ENCODE peak calls at places on chromosomes 13 and 19, in five cellular contexts. One of them, this sample, is unnamed.

GRCh38 chr19:55082023-55082851 is 6.6 kb downstream of the EPS8L1 start:
- DNase-seq in esophagus muscularis mucosa: no peak
- DNase-seq in tibial artery: no peak
- DNase-seq in mesothelial cell of epicardium: no peak
- DNase-seq in CD8-positive, alpha-beta T cell: peak
- DNase-seq in this sample: no peak

GRCh38 chr19:2636897-2637683 is 65.4 kb downstream of the GNG7 start:
- DNase-seq in mesothelial cell of epicardium: peak
- DNase-seq in CD8-positive, alpha-beta T cell: peak
- DNase-seq in tibial artery: no peak
- DNase-seq in esophagus muscularis mucosa: no peak
- DNase-seq in this sample: peak

GRCh38 chr13:49669735-49670309 is 21.5 kb downstream of the EBPL start:
- DNase-seq in esophagus muscularis mucosa: no peak
- DNase-seq in CD8-positive, alpha-beta T cell: peak
- DNase-seq in mesothelial cell of epicardium: peak
- DNase-seq in tibial artery: no peak
- DNase-seq in this sample: no peak

GRCh38 chr13:94677799-94678198 is 34.5 kb downstream of the SOX21 start:
- DNase-seq in tibial artery: no peak
- DNase-seq in CD8-positive, alpha-beta T cell: no peak
- DNase-seq in mesothelial cell of epicardium: no peak
- DNase-seq in esophagus muscularis mucosa: no peak
- DNase-seq in this sample: no peak

GRCh38 chr13:36919833-36920611 is at the start of gene SMAD9:
- DNase-seq in esophagus muscularis mucosa: no peak
- DNase-seq in mesothelial cell of epicardium: peak
- DNase-seq in CD8-positive, alpha-beta T cell: no peak
- DNase-seq in tibial artery: peak
- DNase-seq in this sample: peak

GRCh38 chr19:33501957-33502356 is 19.6 kb downstream of the PEPD start:
- DNase-seq in tibial artery: peak
- DNase-seq in esophagus muscularis mucosa: no peak
- DNase-seq in mesothelial cell of epicardium: no peak
- DNase-seq in CD8-positive, alpha-beta T cell: no peak
- DNase-seq in this sample: no peak

GRCh38 chr19:50258918-50259372 is 55.5 kb downstream of the MYH14 start:
- DNase-seq in tibial artery: no peak
- DNase-seq in CD8-positive, alpha-beta T cell: no peak
- DNase-seq in esophagus muscularis mucosa: no peak
- DNase-seq in mesothelial cell of epicardium: no peak
- DNase-seq in this sample: peak

GRCh38 chr13:113963376-113963775 is 10.5 kb downstream of the C13orf46 start:
- DNase-seq in mesothelial cell of epicardium: no peak
- DNase-seq in tibial artery: no peak
- DNase-seq in CD8-positive, alpha-beta T cell: no peak
- DNase-seq in esophagus muscularis mucosa: no peak
- DNase-seq in this sample: no peak

GRCh38 chr13:113802090-113802531 is 43.1 kb downstream of the TMEM255B start:
- DNase-seq in tibial artery: peak
- DNase-seq in esophagus muscularis mucosa: no peak
- DNase-seq in CD8-positive, alpha-beta T cell: no peak
- DNase-seq in mesothelial cell of epicardium: no peak
- DNase-seq in this sample: peak

GRCh38 chr19:18322318-18322758 is 538 bp downstream of the LSM4 start:
- DNase-seq in tibial artery: no peak
- DNase-seq in mesothelial cell of epicardium: no peak
- DNase-seq in esophagus muscularis mucosa: no peak
- DNase-seq in CD8-positive, alpha-beta T cell: peak
- DNase-seq in this sample: no peak

GRCh38 chr19:31518216-31518615 is 169.0 kb upstream of the TSHZ3 start:
- DNase-seq in tibial artery: no peak
- DNase-seq in mesothelial cell of epicardium: peak
- DNase-seq in CD8-positive, alpha-beta T cell: no peak
- DNase-seq in esophagus muscularis mucosa: peak
- DNase-seq in this sample: no peak

GRCh38 chr19:54607782-54608150 is 14.3 kb downstream of the LILRA1 start:
- DNase-seq in tibial artery: no peak
- DNase-seq in esophagus muscularis mucosa: no peak
- DNase-seq in mesothelial cell of epicardium: no peak
- DNase-seq in CD8-positive, alpha-beta T cell: no peak
- DNase-seq in this sample: no peak

GRCh38 chr13:66489172-66489571 is 741.0 kb downstream of the PCDH9 start:
- DNase-seq in esophagus muscularis mucosa: no peak
- DNase-seq in tibial artery: no peak
- DNase-seq in mesothelial cell of epicardium: no peak
- DNase-seq in CD8-positive, alpha-beta T cell: no peak
- DNase-seq in this sample: no peak

GRCh38 chr13:66491241-66491640 is 738.9 kb downstream of the PCDH9 start:
- DNase-seq in mesothelial cell of epicardium: no peak
- DNase-seq in tibial artery: no peak
- DNase-seq in esophagus muscularis mucosa: no peak
- DNase-seq in CD8-positive, alpha-beta T cell: no peak
- DNase-seq in this sample: no peak

GRCh38 chr13:66489586-66489985 is 740.5 kb downstream of the PCDH9 start:
- DNase-seq in CD8-positive, alpha-beta T cell: no peak
- DNase-seq in mesothelial cell of epicardium: no peak
- DNase-seq in tibial artery: no peak
- DNase-seq in esophagus muscularis mucosa: no peak
- DNase-seq in this sample: no peak

DNA sequence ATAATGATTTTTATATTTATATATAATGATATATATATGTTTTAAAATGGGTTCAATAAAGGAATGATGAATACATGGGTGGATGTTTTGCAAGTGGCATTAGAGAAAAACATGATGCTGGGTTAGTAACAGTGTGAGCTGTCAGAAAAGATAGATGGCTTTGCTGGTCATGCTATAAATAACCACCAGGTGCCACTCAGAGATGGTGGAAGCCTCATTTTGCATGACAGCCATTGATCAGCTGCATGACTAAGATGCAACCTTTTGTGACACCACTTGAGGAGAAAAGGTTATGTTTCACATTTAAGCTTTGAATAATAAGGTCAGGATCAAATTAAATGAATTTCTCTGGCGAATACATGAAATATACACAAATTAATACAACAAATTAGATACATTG is 737.7 kb downstream of the PCDH9 start:
- DNase-seq in CD8-positive, alpha-beta T cell: no peak
- DNase-seq in esophagus muscularis mucosa: no peak
- DNase-seq in tibial artery: no peak
- DNase-seq in mesothelial cell of epicardium: no peak
- DNase-seq in this sample: no peak
- TF ChIP-seq CTCF in CD8-positive, alpha-beta T cell: no peak
- TF ChIP-seq CTCF in esophagus muscularis mucosa: no peak
- TF ChIP-seq CTCF in tibial artery: no peak
- TF ChIP-seq CTCF in mesothelial cell of epicardium: no peak
- TF ChIP-seq CTCF in this sample: no peak

DNA sequence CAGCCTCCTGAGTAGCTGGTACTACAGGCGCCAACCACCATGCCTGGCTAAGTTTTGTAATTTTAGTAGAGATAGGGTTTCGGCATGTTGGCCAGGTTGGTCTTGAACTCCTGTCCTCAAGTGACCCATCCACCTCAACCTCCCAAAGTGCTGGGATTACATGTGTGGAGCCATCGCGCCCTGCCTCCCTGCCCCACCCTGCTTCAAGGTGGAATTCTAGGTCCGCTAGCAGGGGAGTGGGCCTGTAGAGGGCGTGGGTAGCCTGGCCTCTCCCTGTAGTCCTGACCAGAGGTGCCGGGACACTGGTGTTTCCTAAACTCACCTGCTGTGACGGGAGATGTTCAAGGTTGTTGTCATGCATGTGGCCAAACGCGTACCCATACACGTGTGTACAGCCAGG is 398 bp downstream of the SLC25A41 start:
- DNase-seq in CD8-positive, alpha-beta T cell: no peak
- DNase-seq in tibial artery: no peak
- DNase-seq in esophagus muscularis mucosa: no peak
- DNase-seq in mesothelial cell of epicardium: no peak
- DNase-seq in this sample: no peak
- TF ChIP-seq CTCF in CD8-positive, alpha-beta T cell: no peak
- TF ChIP-seq CTCF in tibial artery: no peak
- TF ChIP-seq CTCF in esophagus muscularis mucosa: no peak
- TF ChIP-seq CTCF in mesothelial cell of epicardium: no peak
- TF ChIP-seq CTCF in this sample: no peak

DNA sequence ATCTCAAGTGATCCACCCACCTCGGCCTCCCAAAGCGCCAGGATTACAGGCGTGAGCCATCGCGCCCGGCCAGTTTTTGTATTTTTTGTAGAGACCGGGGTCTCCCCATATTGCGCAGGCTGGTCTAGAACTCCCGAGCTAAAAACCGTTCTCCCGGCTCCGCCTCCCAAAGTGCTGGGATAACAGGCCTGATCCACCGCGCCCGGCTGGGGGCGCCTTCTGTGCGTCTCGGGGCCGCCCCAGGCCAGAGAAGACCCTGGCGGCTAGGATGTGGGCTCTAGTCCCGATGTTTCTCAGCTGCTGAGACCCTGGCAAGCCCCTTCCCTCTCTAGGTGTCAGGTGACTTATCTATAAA is 3.6 kb downstream of the ARHGAP45 start:
- DNase-seq in esophagus muscularis mucosa: no peak
- DNase-seq in mesothelial cell of epicardium: no peak
- DNase-seq in CD8-positive, alpha-beta T cell: no peak
- DNase-seq in tibial artery: no peak
- DNase-seq in this sample: no peak
- TF ChIP-seq CTCF in esophagus muscularis mucosa: no peak
- TF ChIP-seq CTCF in mesothelial cell of epicardium: no peak
- TF ChIP-seq CTCF in CD8-positive, alpha-beta T cell: no peak
- TF ChIP-seq CTCF in tibial artery: no peak
- TF ChIP-seq CTCF in this sample: no peak

DNA sequence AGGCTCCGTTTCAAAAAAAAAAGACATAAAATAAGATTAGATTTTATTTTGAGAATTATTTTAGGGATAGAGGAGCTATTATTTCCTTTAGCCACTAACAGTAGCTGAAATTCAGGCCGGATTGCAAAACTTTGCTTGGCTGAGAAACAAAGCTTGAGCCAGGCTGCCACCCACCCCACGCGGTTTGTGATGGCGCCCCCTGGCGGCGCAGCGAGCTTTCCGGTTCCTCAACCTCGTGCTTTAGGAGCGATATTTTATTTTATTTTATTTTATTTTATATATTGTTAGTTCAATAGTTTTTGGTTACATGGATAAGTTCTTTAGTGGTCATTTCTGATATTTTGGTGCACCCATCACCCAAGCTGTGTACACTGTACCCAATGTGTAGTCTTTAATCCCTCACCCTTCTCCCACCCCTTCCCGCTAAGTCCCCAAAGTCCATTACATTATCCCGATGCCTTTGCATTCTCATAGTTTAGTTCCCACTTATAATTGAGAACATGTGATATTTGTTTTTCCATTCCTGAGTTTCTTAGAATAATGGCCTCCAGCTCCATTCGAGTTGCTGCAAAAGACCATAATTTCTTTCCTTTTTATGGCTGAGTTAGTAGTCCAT is 19.8 kb upstream of the CEACAM4 start:
- DNase-seq in CD8-positive, alpha-beta T cell: peak
- DNase-seq in tibial artery: no peak
- DNase-seq in esophagus muscularis mucosa: no peak
- DNase-seq in mesothelial cell of epicardium: no peak
- DNase-seq in this sample: peak
- TF ChIP-seq CTCF in CD8-positive, alpha-beta T cell: peak
- TF ChIP-seq CTCF in tibial artery: no peak
- TF ChIP-seq CTCF in esophagus muscularis mucosa: peak
- TF ChIP-seq CTCF in mesothelial cell of epicardium: peak
- TF ChIP-seq CTCF in this sample: peak

DNA sequence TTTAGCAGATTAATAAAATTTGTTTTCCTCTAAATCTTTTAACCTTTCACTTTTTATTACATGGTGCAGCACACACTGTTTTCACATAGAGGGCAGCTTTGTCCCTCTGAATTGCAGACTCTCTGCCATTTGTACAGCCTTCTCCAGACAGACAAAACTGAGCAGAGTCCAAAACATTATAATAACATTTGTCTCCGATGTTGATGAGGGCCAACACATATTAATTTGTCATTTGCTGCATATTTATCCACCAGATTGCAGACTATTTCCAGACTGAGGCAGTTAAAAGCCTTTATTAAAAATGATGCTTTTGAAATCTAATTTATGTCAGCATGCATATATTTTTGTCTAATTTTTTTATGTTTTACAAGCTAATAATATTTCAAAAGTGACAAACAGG is 1251.9 kb upstream of the SLC10A2 start:
- DNase-seq in mesothelial cell of epicardium: no peak
- DNase-seq in esophagus muscularis mucosa: no peak
- DNase-seq in tibial artery: no peak
- DNase-seq in CD8-positive, alpha-beta T cell: no peak
- DNase-seq in this sample: no peak
- TF ChIP-seq CTCF in mesothelial cell of epicardium: no peak
- TF ChIP-seq CTCF in esophagus muscularis mucosa: no peak
- TF ChIP-seq CTCF in tibial artery: no peak
- TF ChIP-seq CTCF in CD8-positive, alpha-beta T cell: no peak
- TF ChIP-seq CTCF in this sample: no peak

This sample was measured in upper lobe of left lung.